ENCODE peak calls at places on chromosomes 1 and 21, in six cellular contexts. A is H1, N is IMR-90, F is mesendoderm, B is H9, I is mesenchymal stem cell. K is an unnamed sample.

GRCh38 chr21:28334407-28334806 is 658.3 kb downstream of the LTN1 start:
- DNase-seq in A (no peak), N (no peak), F (no peak), B (no peak), I (no peak), K (no peak)

GRCh38 chr1:241408170-241408569 is 51.2 kb upstream of the RGS7 start:
- DNase-seq in A (no peak), N (peak), F (peak), B (no peak), I (peak), K (no peak)

GRCh38 chr21:17488620-17489019 is 24.2 kb upstream of the CXADR start:
- DNase-seq in A (no peak), N (no peak), F (no peak), B (no peak), I (no peak), K (no peak)

GRCh38 chr21:18716578-18717138 is 313.1 kb upstream of the TMPRSS15 start:
- DNase-seq in A (no peak), N (no peak), F (no peak), B (no peak), I (no peak), K (no peak)

GRCh38 chr1:226690460-226690982 is 48.6 kb downstream of the ITPKB start:
- DNase-seq in A (no peak), N (peak), F (no peak), B (no peak), I (peak), K (no peak)

GRCh38 chr1:22350987-22351756 is 100.5 kb upstream of the ZBTB40 start:
- DNase-seq in A (no peak), N (no peak), F (peak), B (no peak), I (no peak), K (no peak)

GRCh38 chr1:151809625-151810556 is 4.7 kb upstream of the LINGO4 start:
- DNase-seq in A (no peak), N (no peak), F (peak), B (no peak), I (no peak), K (no peak)

GRCh38 chr1:64923294-64923718 is 43.0 kb downstream of the JAK1 start:
- DNase-seq in A (no peak), N (no peak), F (no peak), B (no peak), I (no peak), K (no peak)

DNA sequence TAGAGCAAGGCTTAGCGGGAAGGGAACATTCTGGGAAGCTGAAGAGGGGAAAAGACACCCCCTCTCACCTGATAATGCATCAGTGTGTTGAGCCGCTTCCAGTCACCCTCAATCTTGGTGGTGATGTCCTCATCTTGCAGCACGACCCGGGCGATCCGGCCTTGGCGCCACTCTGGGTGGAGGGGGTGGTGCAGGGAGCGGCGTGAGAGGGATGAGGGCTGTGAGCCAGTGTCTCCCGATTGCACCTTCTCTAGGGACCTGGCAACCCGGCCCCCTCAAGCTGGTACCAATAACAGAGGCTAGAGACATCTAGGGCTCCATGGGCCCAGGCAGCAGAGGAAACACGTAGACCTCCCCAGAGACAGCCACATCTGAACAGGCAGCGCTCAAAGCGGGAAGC is 127.4 kb upstream of the CD34 start:
- DNase-seq in A (no peak), N (no peak), F (no peak), B (no peak), I (no peak), K (no peak)
- H2BK15ac ChIP-seq in A (no peak), N (no peak), F (no peak), B (no peak), I (no peak), K (no peak)

GRCh38 chr1:15148004-15148403 is 5.5 kb upstream of the TMEM51 start:
- DNase-seq in A (no peak), N (no peak), F (no peak), B (no peak), I (no peak), K (no peak)

GRCh38 chr1:15148475-15148874 is 5.1 kb upstream of the TMEM51 start:
- DNase-seq in A (no peak), N (no peak), F (no peak), B (no peak), I (no peak), K (no peak)

GRCh38 chr1:15146142-15146541 is 7.4 kb upstream of the TMEM51 start:
- DNase-seq in A (no peak), N (no peak), F (no peak), B (no peak), I (no peak), K (no peak)

GRCh38 chr1:15146971-15147376 is 6.6 kb upstream of the TMEM51 start:
- DNase-seq in A (no peak), N (no peak), F (no peak), B (no peak), I (no peak), K (no peak)

DNA sequence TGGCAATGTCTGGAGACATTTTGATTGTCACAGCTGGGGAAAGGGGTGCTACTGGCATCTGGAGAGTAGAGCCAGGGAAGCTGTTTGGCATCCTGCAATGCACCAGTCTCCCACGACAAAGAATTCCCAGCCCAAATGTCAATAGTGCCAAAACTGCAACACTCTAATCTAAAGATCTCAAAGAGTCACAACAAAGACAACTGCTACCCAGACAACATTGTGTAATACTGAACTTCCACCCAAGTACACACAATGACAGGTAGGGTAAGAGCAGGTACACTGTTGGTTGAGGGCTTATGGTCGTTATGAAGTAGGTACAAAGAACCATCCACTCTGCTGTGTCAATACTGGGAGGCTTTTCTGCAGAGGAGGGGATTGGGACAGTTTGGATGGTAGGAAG is 8.2 kb upstream of the TMEM51 start:
- DNase-seq in A (no peak), N (no peak), F (no peak), B (no peak), I (no peak), K (no peak)
- H2BK15ac ChIP-seq in A (no peak), N (no peak), F (no peak), B (no peak), I (no peak), K (no peak)

DNA sequence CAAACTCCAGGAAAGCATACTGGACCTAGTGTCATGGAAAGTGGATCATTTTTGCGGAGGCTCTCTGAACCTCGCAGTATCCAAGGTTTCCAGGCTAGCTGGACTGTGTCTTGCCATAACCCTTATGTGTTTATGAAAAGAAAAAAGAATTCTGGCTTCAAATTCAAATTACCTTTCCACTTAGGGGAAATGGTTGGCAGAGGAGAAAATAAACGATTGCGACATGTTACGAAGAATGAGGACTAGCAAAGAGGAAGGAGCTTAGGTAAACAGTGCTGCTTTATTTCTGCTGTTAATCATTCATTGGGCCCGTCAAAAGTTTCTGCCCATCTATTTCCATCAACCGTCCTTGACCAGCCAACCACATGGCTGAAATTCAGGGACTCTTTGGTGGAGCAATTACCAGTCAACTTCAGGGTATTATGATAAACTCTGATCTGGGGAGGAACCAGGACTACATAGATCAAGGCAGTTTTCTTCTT is at the start of gene C4BPA:
- DNase-seq in A (no peak), N (no peak), F (no peak), B (no peak), I (no peak), K (no peak)
- H2BK15ac ChIP-seq in A (no peak), N (no peak), F (no peak), B (no peak), I (no peak), K (no peak)

GRCh38 chr1:89563957-89564604 is 39.5 kb downstream of the LRRC8B start:
- DNase-seq in A (no peak), N (no peak), F (no peak), B (no peak), I (no peak), K (no peak)
- H2BK15ac ChIP-seq in A (no peak), N (no peak), F (no peak), B (no peak), I (no peak), K (no peak)

GRCh38 chr1:213684454-213684853 is 303.3 kb upstream of the PROX1 start:
- DNase-seq in A (no peak), N (no peak), F (no peak), B (no peak), I (no peak), K (no peak)

GRCh38 chr1:213686983-213687382 is 300.8 kb upstream of the PROX1 start:
- DNase-seq in A (no peak), N (no peak), F (no peak), B (no peak), I (no peak), K (no peak)

GRCh38 chr1:213687802-213688201 is 300.0 kb upstream of the PROX1 start:
- DNase-seq in A (no peak), N (no peak), F (no peak), B (no peak), I (no peak), K (no peak)

GRCh38 chr1:213688655-213689054 is 299.1 kb upstream of the PROX1 start:
- DNase-seq in A (no peak), N (no peak), F (no peak), B (no peak), I (no peak), K (no peak)

DNA sequence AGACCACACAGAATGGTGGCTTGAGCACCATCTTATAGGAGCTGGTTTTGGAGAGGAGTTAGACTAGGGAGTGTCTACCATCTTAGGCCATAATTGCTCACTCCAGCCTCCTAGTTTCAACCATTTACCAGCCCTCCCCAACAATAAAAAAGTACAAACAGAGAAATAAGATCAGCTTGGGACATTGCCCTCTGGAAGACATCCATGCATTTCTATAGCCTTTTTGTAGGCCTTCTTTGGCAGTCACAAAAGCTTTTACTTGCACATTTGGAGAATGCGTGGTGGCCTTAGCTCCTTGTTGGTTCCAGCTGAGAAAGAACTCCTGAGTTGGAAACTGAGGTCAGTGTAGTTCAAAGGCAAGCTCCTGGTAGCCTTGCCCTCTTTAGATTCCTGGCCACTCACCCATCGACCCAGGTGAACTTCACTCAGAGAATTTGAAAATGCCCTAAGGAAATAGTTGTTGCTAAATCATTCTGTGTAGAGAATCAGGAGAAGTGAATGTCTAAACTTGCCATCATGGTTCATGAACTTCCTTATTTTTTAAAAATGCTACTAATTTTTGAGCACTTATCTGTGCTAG is 301.7 kb upstream of the PROX1 start:
- DNase-seq in A (no peak), N (no peak), F (no peak), B (no peak), I (no peak), K (no peak)
- H2BK15ac ChIP-seq in A (no peak), N (no peak), F (no peak), B (no peak), I (no peak), K (no peak)

DNA sequence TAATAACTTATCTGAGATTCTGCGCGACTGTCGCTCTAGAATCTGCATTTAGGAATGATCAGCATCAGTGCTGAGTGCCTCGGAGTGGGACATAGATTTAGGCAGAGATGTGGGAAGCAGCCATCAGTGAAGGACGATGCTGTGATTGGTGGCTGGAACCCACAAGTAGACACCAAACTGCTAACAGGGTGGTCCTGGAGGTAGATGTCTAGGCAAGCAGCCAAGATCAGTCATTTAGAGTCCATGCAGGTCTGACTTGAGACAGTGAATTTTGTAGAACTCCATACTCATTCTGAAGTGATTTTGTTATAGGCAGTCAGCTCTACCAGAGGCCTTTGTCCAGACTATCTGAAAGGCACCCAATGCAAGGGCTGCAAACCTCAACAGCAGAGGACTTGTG is 51.8 kb upstream of the LYST start:
- DNase-seq in A (no peak), N (no peak), F (no peak), B (no peak), I (no peak), K (no peak)
- H2BK15ac ChIP-seq in A (no peak), N (peak), F (no peak), B (no peak), I (peak), K (no peak)

GRCh38 chr21:42200906-42201614 is 17.9 kb upstream of the ABCG1 start:
- DNase-seq in A (no peak), N (no peak), F (no peak), B (no peak), I (no peak), K (no peak)

GRCh38 chr21:42199488-42200463 is 19.2 kb upstream of the ABCG1 start:
- DNase-seq in A (no peak), N (peak), F (peak), B (no peak), I (peak), K (no peak)

GRCh38 chr21:42202321-42202720 is 16.6 kb upstream of the ABCG1 start:
- DNase-seq in A (no peak), N (no peak), F (no peak), B (no peak), I (no peak), K (no peak)

GRCh38 chr21:42201615-42202161 is 17.3 kb upstream of the ABCG1 start:
- DNase-seq in A (no peak), N (no peak), F (no peak), B (no peak), I (no peak), K (no peak)

GRCh38 chr21:42198949-42199348 is 20.0 kb upstream of the ABCG1 start:
- DNase-seq in A (no peak), N (no peak), F (no peak), B (no peak), I (no peak), K (no peak)
- H2BK15ac ChIP-seq in A (no peak), N (peak), F (no peak), B (no peak), I (no peak), K (no peak)

DNA sequence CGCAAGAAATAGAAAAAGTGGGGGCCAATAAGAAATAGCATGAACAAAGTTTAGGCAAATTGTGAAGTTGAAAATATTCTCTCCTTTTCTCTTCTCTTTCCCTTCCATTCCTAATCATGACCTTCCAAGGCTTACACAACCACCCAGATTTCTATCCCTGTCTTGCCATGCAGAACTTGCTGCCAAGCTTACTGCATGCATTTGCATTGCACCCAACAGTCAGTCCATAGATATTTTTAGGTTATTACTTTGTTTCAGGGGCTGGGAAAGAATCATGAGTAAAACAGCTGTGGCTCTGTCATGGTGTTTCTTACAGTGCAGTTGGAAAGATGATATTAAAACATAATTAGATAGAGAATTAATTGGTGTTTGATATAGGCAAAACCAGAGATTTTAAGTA is 219.4 kb downstream of the PTGER3 start:
- DNase-seq in A (no peak), N (no peak), F (no peak), B (no peak), I (no peak), K (no peak)
- H2BK15ac ChIP-seq in A (no peak), N (no peak), F (no peak), B (no peak), I (no peak), K (no peak)